ENCODE peak calls at places on chromosomes 13 and 19, in seven cellular contexts. P is RWPE2, H is psoas muscle, D is SK-N-SH, N is dorsolateral prefrontal cortex, M is Peyer's patch, T is AG09309. A is an unnamed sample.

GRCh38 chr19:33177417-33177976 is 16.6 kb upstream of the LRP3 start:
- DNase-seq in H (no peak), D (peak; percentile 77), N (no peak), T (no peak), P (no peak), M (no peak), A (no peak)

GRCh38 chr13:41785402-41786142 is 175.3 kb downstream of the VWA8 start:
- DNase-seq in M (no peak), D (no peak), N (no peak), T (no peak), P (no peak), H (no peak), A (no peak)

GRCh38 chr19:10270180-10270615 is 722 bp upstream of the ICAM1 start:
- DNase-seq in N (no peak), P (no peak), H (peak; percentile 69), D (peak; percentile 39), M (peak; percentile 94), T (no peak), A (no peak)

GRCh38 chr19:53183146-53183545 is 10.0 kb downstream of the ZNF665 start:
- DNase-seq in M (no peak), N (no peak), T (no peak), D (no peak), H (no peak), P (no peak), A (no peak)

GRCh38 chr13:60671386-60671785 is 274.4 kb downstream of the TDRD3 start:
- DNase-seq in M (no peak), D (no peak), P (no peak), T (no peak), N (no peak), H (no peak), A (no peak)

GRCh38 chr19:58097783-58098681 is at the start of gene ZSCAN18:
- DNase-seq in P (peak; percentile 87), M (peak; percentile 98), T (peak; percentile 64), D (peak; percentile 99), N (peak; percentile 98), H (peak; percentile 98), A (peak; percentile 71)

GRCh38 chr13:29801737-29802305 is 48.6 kb downstream of the UBL3 start:
- DNase-seq in T (no peak), D (no peak), M (no peak), P (no peak), H (no peak), N (no peak), A (no peak)

GRCh38 chr13:100694722-100695644 is 20.4 kb upstream of the TMTC4 start:
- DNase-seq in D (peak; percentile 58), P (no peak), T (no peak), N (no peak), M (peak; percentile 52), H (no peak), A (no peak)

GRCh38 chr13:35858665-35859064 is 272.5 kb downstream of the DCLK1 start:
- DNase-seq in T (no peak), D (no peak), N (no peak), H (no peak), P (no peak), M (no peak), A (no peak)

GRCh38 chr19:41548954-41549688 is 26.8 kb upstream of the CEACAM21 start:
- DNase-seq in T (no peak), N (no peak), M (peak; percentile 91), D (no peak), H (no peak), P (no peak), A (no peak)

GRCh38 chr19:41223431-41224234 is 4.6 kb downstream of the AXL start:
- DNase-seq in T (peak; percentile 58), D (no peak), N (no peak), P (peak; percentile 92), H (peak; percentile 57), M (no peak), A (no peak)

GRCh38 chr13:30396434-30397075 is 25.7 kb upstream of the UBE2L5 start:
- DNase-seq in T (no peak), D (no peak), P (no peak), M (no peak), N (no peak), H (no peak), A (no peak)

GRCh38 chr13:50419466-50419865 is 404.2 kb downstream of the KCNRG start:
- DNase-seq in T (no peak), M (no peak), D (no peak), H (no peak), N (no peak), P (no peak), A (no peak)

GRCh38 chr19:34375598-34375997 is 10.6 kb downstream of the GPI start:
- DNase-seq in H (no peak), T (no peak), D (no peak), M (no peak), P (no peak), N (no peak), A (no peak)

GRCh38 chr13:50735071-50735470 is 108.4 kb downstream of the DLEU7 start:
- DNase-seq in P (no peak), T (no peak), M (no peak), D (no peak), N (no peak), H (no peak), A (no peak)

GRCh38 chr13:99984463-99985242 is 3.1 kb downstream of the ZIC2 start:
- DNase-seq in T (no peak), D (peak; percentile 55), P (no peak), N (no peak), M (no peak), H (no peak), A (no peak)

GRCh38 chr19:33419763-33420080 is 46.2 kb downstream of the CEBPG start:
- DNase-seq in T (no peak), H (no peak), M (no peak), P (no peak), N (no peak), D (peak; percentile 88), A (no peak)

GRCh38 chr19:2047449-2048103 is 3.5 kb downstream of the MKNK2 start:
- DNase-seq in D (no peak), P (peak; percentile 79), N (no peak), T (no peak), M (peak; percentile 87), H (peak; percentile 85), A (no peak)

GRCh38 chr19:428144-428543 is 19.2 kb upstream of the C2CD4C start:
- DNase-seq in P (no peak), T (no peak), H (no peak), D (no peak), M (peak; percentile 42), N (no peak), A (no peak)

GRCh38 chr19:7326105-7326877 is 22.4 kb upstream of the ARHGEF18 start:
- DNase-seq in P (no peak), H (no peak), N (no peak), D (no peak), T (no peak), M (peak; percentile 75), A (peak; percentile 6)

GRCh38 chr13:35471466-35472307 is 4.8 kb downstream of the MAB21L1 start:
- DNase-seq in N (no peak), M (no peak), P (no peak), T (no peak), D (no peak), H (no peak), A (no peak)

GRCh38 chr13:112605531-112605990 is 17.6 kb upstream of the TUBGCP3 start:
- DNase-seq in N (no peak), P (no peak), M (no peak), H (no peak), D (no peak), T (no peak), A (no peak)

GRCh38 chr13:80438521-80438920 is 97.6 kb upstream of the SPRY2 start:
- DNase-seq in T (no peak), H (no peak), N (no peak), M (no peak), P (no peak), D (no peak), A (no peak)

GRCh38 chr19:2952953-2953481 is 8.2 kb upstream of the ZNF77 start:
- DNase-seq in T (no peak), H (no peak), D (no peak), M (peak; percentile 58), P (no peak), N (no peak), A (peak; percentile 97)

GRCh38 chr13:82693607-82694006 is 1188.7 kb downstream of the SLITRK1 start:
- DNase-seq in M (no peak), T (no peak), H (no peak), P (no peak), D (no peak), N (no peak), A (no peak)

GRCh38 chr19:17868669-17869068 is 3.1 kb upstream of the SLC5A5 start:
- DNase-seq in D (peak; percentile 27), P (no peak), N (no peak), H (no peak), T (no peak), M (no peak), A (no peak)
- TF ChIP-seq CTCF in D (no peak), P (no peak), N (no peak), H (no peak), T (no peak), M (no peak), A (no peak)

DNA sequence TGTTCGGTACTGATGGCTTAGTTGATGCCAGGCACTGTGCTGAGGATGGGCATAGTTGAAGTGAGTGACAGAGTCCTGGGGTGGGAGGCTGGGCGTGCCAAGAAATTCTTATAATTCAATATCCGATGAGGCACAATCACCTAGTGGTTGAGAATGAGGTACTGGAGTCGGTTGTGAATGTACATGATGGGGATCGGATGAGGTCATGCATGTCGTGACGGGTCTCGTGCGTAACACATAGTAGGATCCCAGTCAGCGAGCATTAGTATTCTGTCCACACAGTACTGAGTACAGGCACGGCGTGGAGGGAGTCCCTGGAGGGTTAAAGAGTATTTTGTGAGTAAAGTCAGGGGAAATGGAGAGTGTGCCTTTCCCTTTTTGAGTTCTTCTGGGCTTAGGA is 2.8 kb downstream of the SAFB start:
- DNase-seq in H (no peak), N (no peak), P (no peak), D (no peak), M (peak; percentile 37), T (no peak), A (no peak)
- H3K4me3 ChIP-seq in H (peak overlapping the region; percentile 98), N (peak overlapping the region; percentile 100), P (no peak overlapping the region), D (no peak overlapping the region), M (no peak overlapping the region), T (no peak overlapping the region), A (peak overlapping the region; percentile 98)

DNA sequence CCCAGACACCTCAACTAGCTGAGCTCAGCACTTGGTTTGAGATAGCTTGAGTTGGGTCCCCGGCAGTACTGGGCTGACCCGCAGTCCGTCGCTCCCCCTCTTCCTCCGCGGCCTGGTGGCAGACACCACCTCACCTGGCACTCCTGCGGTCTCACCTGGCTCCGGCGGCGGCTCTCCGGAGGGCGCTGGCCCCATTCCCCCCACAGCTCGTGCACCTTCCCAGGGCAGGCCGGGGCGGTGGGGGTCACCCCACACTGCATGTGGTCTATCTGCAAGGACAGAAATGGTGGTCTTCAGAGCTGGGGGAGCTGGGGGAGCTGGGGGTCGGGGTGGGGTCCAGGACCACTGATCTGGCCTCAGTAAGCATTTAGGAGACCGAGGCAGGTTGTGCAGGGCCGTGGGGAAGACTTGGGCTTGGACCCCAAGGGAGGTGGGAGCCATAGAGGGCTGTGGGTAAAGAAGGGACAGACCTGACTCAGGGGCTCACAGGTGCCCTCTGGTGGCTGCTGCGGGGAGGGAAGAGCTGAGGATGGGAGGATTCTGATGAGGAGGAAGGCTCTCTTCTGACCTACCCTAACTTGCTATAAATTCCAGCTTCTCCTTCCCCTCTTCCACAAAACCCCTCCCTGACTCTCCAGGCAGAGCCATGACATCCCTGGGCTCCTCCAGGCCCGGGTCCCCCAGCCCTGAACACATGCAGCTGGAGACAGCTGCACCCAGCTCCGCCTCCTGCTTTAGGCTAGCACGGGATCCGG is 6.7 kb upstream of the PLIN4 start:
- DNase-seq in M (peak; percentile 81), D (peak; percentile 79), P (no peak), T (no peak), H (peak; percentile 69), N (no peak), A (no peak)
- TF ChIP-seq CTCF in M (peak; percentile 69), D (peak; percentile 67), P (peak; percentile 60), T (peak; percentile 82), H (peak; percentile 58), N (peak; percentile 44), A (peak; percentile 66)

GRCh38 chr19:46603752-46604241 is 2.7 kb downstream of the CALM3 start:
- DNase-seq in H (no peak), N (peak; percentile 46), D (peak; percentile 42), T (no peak), P (no peak), M (no peak), A (no peak)
- H3K4me3 ChIP-seq in H (peak overlapping the region; percentile 82), N (peak overlapping the region; percentile 100), D (peak overlapping the region; percentile 98), T (peak overlapping the region; percentile 9), P (no peak overlapping the region), M (no peak overlapping the region), A (no peak overlapping the region)

A was measured in LNCaP clone FGC.